ENCODE peak calls at places on chromosomes 2 and 18, in seven cellular contexts. Q is neuronal stem cell, L is H1, N is H9, U is mesendoderm, A is mesenchymal stem cell, O is trophoblast cell. X is an unnamed sample.

GRCh38 chr18:74127483-74127750 is 20.2 kb downstream of the FBXO15 start:
- DNase-seq in L (no peak), A (no peak), O (no peak), U (no peak), Q (no peak), N (no peak), X (no peak)

GRCh38 chr2:218047532-218048230 is 21.4 kb upstream of the RUFY4 start:
- DNase-seq in N (no peak), A (no peak), U (no peak), O (no peak), Q (no peak), L (no peak), X (no peak)

GRCh38 chr2:177265834-177266817 is 1.6 kb upstream of the NFE2L2 start:
- DNase-seq in Q (no peak), L (no peak), A (peak; percentile 14), N (no peak), O (no peak), U (no peak), X (peak; percentile 46)

GRCh38 chr18:55300469-55301195 is 287.4 kb downstream of the TCF4 start:
- DNase-seq in O (no peak), A (no peak), U (peak; percentile 32), Q (peak; percentile 33), L (no peak), N (no peak), X (peak; percentile 37)

GRCh38 chr2:113240150-113240914 is 38.4 kb downstream of the PAX8 start:
- DNase-seq in Q (no peak), A (peak; percentile 87), U (no peak), L (no peak), N (no peak), O (peak; percentile 62), X (peak; percentile 97)

GRCh38 chr2:236498369-236498768 is 71.3 kb upstream of the ACKR3 start:
- DNase-seq in L (no peak), O (peak; percentile 83), N (no peak), A (peak; percentile 6), U (no peak), Q (no peak), X (peak; percentile 9)

GRCh38 chr18:28086530-28087172 is 90.3 kb downstream of the CDH2 start:
- DNase-seq in Q (peak; percentile 69), N (no peak), A (no peak), L (no peak), U (no peak), O (no peak), X (peak; percentile 68)

GRCh38 chr18:46324556-46324955 is 220.4 kb downstream of the HAUS1 start:
- DNase-seq in O (no peak), U (peak; percentile 75), A (peak; percentile 42), L (no peak), Q (no peak), N (no peak), X (peak; percentile 62)

GRCh38 chr2:172253190-172254052 is 150.7 kb upstream of the DLX2 start:
- DNase-seq in O (peak; percentile 100), U (peak; percentile 87), A (peak; percentile 100), L (no peak), N (no peak), Q (no peak), X (peak; percentile 100)

GRCh38 chr2:222174450-222174849 is 124.3 kb downstream of the PAX3 start:
- DNase-seq in Q (no peak), O (no peak), U (peak; percentile 56), A (no peak), L (peak; percentile 10), N (peak; percentile 38), X (no peak)

GRCh38 chr2:44433841-44434240 is 72.1 kb downstream of the CAMKMT start:
- DNase-seq in U (peak; percentile 82), N (no peak), L (no peak), A (peak; percentile 34), Q (peak; percentile 17), O (peak; percentile 27), X (no peak)

GRCh38 chr2:48398285-48399135 is 131.4 kb upstream of the STON1 start:
- DNase-seq in O (no peak), L (no peak), N (no peak), U (peak; percentile 58), A (no peak), Q (peak; percentile 74), X (no peak)

GRCh38 chr2:78907089-78907488 is 118.4 kb upstream of the REG3G start:
- DNase-seq in A (no peak), O (no peak), N (no peak), U (no peak), Q (no peak), L (no peak), X (no peak)

GRCh38 chr18:25425030-25425429 is 73.1 kb upstream of the ZNF521 start:
- DNase-seq in A (peak; percentile 17), L (no peak), U (no peak), N (no peak), Q (no peak), O (no peak), X (peak; percentile 4)

GRCh38 chr2:39022642-39023230 is 98.1 kb downstream of the SOS1 start:
- DNase-seq in Q (no peak), U (no peak), A (no peak), O (no peak), N (no peak), L (no peak), X (no peak)

GRCh38 chr2:97005353-97005752 is 19.0 kb upstream of the FAM178B start:
- DNase-seq in U (peak; percentile 16), O (no peak), A (peak; percentile 14), L (no peak), N (no peak), Q (no peak), X (no peak)

GRCh38 chr2:28080911-28081310 is 190.4 kb downstream of the BABAM2 start:
- DNase-seq in O (peak; percentile 35), N (no peak), Q (no peak), U (no peak), L (no peak), A (peak; percentile 73), X (peak; percentile 52)

GRCh38 chr2:196431957-196432356 is 207.6 kb upstream of the CCDC150 start:
- DNase-seq in A (peak; percentile 29), U (peak; percentile 83), O (no peak), Q (peak; percentile 29), N (peak; percentile 59), L (peak; percentile 9), X (peak; percentile 20)

GRCh38 chr2:62801814-62802524 is 96.5 kb downstream of the EHBP1 start:
- DNase-seq in U (peak; percentile 44), Q (no peak), A (no peak), O (peak; percentile 51), L (no peak), N (no peak), X (peak; percentile 8)

GRCh38 chr2:165067958-165068612 is 112.8 kb upstream of the SLC38A11 start:
- DNase-seq in N (peak; percentile 93), O (no peak), Q (peak; percentile 87), L (peak; percentile 49), A (peak; percentile 87), U (peak; percentile 98), X (peak; percentile 23)

GRCh38 chr2:28216320-28216719 is 176.3 kb upstream of the FOSL2 start:
- DNase-seq in U (no peak), L (no peak), A (no peak), Q (no peak), O (no peak), N (no peak), X (no peak)

GRCh38 chr2:215138466-215138865 is at the start of gene ABCA12:
- DNase-seq in A (no peak), U (no peak), Q (no peak), O (no peak), N (no peak), L (no peak), X (no peak)

GRCh38 chr2:215137329-215137686 is 1.1 kb downstream of the ABCA12 start:
- DNase-seq in O (no peak), Q (no peak), U (no peak), A (no peak), L (no peak), N (no peak), X (no peak)

GRCh38 chr2:215137741-215138340 is 585 bp downstream of the ABCA12 start:
- DNase-seq in N (no peak), L (no peak), U (no peak), O (peak; percentile 21), A (peak; percentile 28), Q (no peak), X (peak; percentile 42)

GRCh38 chr2:215140166-215140707 is 1.8 kb upstream of the ABCA12 start:
- DNase-seq in Q (no peak), U (no peak), L (no peak), N (no peak), O (no peak), A (no peak), X (no peak)

DNA sequence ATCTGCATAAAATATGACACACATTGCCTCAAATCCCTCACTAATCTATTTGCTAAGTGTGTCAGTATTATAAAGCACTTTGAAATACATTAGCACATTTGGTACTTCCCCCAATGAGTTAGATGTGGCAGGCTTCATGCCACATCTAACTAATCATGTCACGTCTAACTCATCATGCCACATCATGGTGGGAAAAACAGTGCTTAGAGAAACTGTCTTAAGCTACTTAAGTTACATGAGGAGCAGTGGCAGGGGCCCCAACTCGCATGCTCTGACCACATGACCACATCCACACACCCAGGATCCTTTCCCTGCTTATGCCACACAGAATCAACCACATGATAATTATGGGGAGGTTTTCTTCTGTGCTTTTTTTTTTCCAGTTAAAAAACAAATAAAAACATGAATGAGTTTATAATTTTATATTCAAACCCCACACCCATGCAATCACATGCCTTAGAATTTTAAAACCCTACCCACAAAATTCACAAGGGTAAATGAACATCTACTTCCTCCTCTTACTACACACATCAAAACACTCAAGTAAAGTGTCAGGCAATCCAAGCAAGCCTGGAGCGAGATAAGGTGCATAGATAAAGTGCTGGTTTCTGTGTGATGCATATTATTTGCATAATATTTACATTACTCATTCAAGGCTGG is 1.6 kb downstream of the ABCA12 start:
- DNase-seq in Q (no peak), O (peak; percentile 71), A (peak; percentile 18), L (no peak), U (peak; percentile 5), N (no peak), X (peak; percentile 6)
- H3K4me2 ChIP-seq in Q (no peak overlapping the region), O (no peak overlapping the region), A (no peak overlapping the region), L (no peak overlapping the region), U (no peak overlapping the region), N (no peak overlapping the region), X (no peak overlapping the region)

DNA sequence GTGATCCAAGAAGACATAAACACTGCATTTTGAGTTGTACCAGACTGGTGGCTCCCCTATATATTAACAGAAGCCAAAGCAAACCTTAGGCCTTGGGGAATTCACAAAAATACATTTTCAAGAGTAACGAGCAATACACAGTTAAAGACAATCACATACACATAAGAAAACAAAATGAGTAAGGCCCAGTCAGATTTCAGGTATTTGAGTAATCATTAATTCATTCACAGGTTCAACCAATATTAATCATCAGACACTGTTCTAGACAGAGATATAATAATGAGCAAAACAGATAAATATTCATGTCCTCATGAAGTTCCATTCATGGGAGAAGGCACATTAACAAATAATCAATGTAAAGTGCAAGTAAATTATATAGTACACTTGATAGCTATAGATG is 9.6 kb downstream of the STPG4 start:
- DNase-seq in A (no peak), N (no peak), O (no peak), U (no peak), Q (no peak), L (no peak), X (no peak)
- H3K4ac ChIP-seq in A (no peak overlapping the region), N (no peak overlapping the region), O (no peak overlapping the region), U (no peak overlapping the region), Q (no peak overlapping the region), L (no peak overlapping the region), X (peak overlapping the region; percentile 21)

GRCh38 chr2:111654829-111655228 is 229.2 kb downstream of the ANAPC1 start:
- DNase-seq in A (no peak), Q (no peak), L (no peak), N (no peak), O (peak; percentile 46), U (no peak), X (no peak)
- H3K4me2 ChIP-seq in A (no peak overlapping the region), Q (no peak overlapping the region), L (no peak overlapping the region), N (no peak overlapping the region), O (no peak overlapping the region), U (no peak overlapping the region), X (no peak overlapping the region)

GRCh38 chr2:112182581-112183034 is 44.4 kb downstream of the FBLN7 start:
- DNase-seq in O (no peak), L (no peak), U (no peak), Q (no peak), N (no peak), A (no peak), X (no peak)
- H3K4ac ChIP-seq in O (no peak overlapping the region), L (no peak overlapping the region), U (no peak overlapping the region), Q (no peak overlapping the region), N (no peak overlapping the region), A (no peak overlapping the region), X (no peak overlapping the region)